ENCODE peak calls at places on chromosomes 6 and 20, in six cellular contexts. D is HepG2, J is WTC11, V is GM12878, P is K562, O is H1. A is an unnamed sample.

GRCh38 chr6:52253494-52253893 is 9.2 kb upstream of the IL17F start:
- DNase-seq in J (no peak), P (no peak), D (no peak), O (no peak), V (no peak), A (no peak)

GRCh38 chr6:3732345-3733141 is 19.0 kb downstream of the PXDC1 start:
- DNase-seq in P (peak), D (peak), V (no peak), O (no peak), J (peak), A (no peak)

GRCh38 chr6:137697267-137697938 is 169.7 kb upstream of the TNFAIP3 start:
- DNase-seq in V (no peak), J (peak), P (no peak), D (peak), O (no peak), A (no peak)

GRCh38 chr6:33441457-33441856 is 12.9 kb upstream of the ZBTB9 start:
- DNase-seq in O (no peak), J (no peak), P (no peak), D (no peak), V (no peak), A (no peak)

GRCh38 chr6:44410363-44410762 is 22.9 kb downstream of the CDC5L start:
- DNase-seq in P (no peak), J (no peak), D (no peak), V (no peak), O (no peak), A (no peak)

GRCh38 chr6:29631860-29632731 is 887 bp downstream of the GABBR1 start:
- DNase-seq in O (no peak), P (peak), J (peak), V (no peak), D (no peak), A (no peak)

GRCh38 chr6:39585641-39586040 is 139.6 kb downstream of the KIF6 start:
- DNase-seq in P (no peak), J (no peak), D (no peak), O (no peak), V (no peak), A (no peak)

GRCh38 chr6:142356271-142356938 is 54.6 kb downstream of the ADGRG6 start:
- DNase-seq in O (no peak), J (no peak), P (no peak), V (no peak), D (no peak), A (no peak)

GRCh38 chr20:31758521-31758920 is 19.4 kb downstream of the TPX2 start:
- DNase-seq in O (no peak), P (no peak), V (no peak), J (no peak), D (no peak), A (no peak)

GRCh38 chr6:157272866-157273755 is 50.2 kb downstream of the TMEM242 start:
- DNase-seq in V (no peak), P (peak), J (peak), O (no peak), D (peak), A (no peak)

GRCh38 chr6:46305833-46306232 is 135.1 kb upstream of the ENPP5 start:
- DNase-seq in P (no peak), O (no peak), D (no peak), V (no peak), J (no peak), A (no peak)

GRCh38 chr6:151679081-151679480 is 128.4 kb upstream of the ESR1 start:
- DNase-seq in O (no peak), D (no peak), J (no peak), V (no peak), P (no peak), A (no peak)

DNA sequence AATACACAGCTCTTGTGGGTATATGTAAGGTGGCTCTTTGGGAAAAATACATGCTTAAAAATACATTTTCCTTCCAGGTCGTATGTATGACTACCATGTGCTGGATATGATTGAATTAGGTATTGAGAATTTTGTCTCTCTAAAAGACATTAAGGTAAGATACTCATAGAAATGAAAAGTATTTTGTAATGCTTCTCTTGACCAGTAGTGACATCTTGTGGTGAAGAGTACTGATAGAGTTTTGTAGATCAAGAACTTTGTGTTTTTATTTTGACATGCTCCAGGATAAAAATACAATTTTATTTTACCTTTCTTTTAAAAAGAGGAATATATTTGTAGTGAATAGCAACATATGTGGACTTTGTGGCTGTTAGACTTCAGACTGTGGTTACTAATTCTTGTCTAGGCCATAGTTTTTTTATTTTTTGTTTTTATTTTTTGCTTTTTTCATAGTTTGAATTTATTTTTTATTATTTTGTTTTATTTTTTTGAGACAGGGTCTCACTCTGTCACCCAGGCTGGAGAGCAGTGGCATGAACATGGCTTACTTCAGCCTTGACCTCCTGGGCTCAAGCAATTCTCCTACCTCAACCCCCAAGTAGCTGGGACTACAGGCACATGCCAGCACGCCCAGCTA is 17.9 kb downstream of the RPF2 start:
- DNase-seq in V (no peak), O (no peak), J (no peak), D (peak), P (no peak), A (no peak)
- TF ChIP-seq ATF3 in V (no peak), O (no peak), J (no peak), D (no peak), P (no peak), A (no peak)

GRCh38 chr20:8860011-8860495 is 208.8 kb upstream of the PLCB4 start:
- DNase-seq in P (no peak), V (no peak), D (no peak), J (no peak), O (no peak), A (no peak)
- TF ChIP-seq ATF3 in P (no peak), V (no peak), D (no peak), J (no peak), O (no peak), A (no peak)

GRCh38 chr6:89302936-89303335 is 12.2 kb downstream of the GABRR2 start:
- DNase-seq in O (no peak), J (no peak), D (no peak), P (no peak), V (no peak), A (no peak)
- TF ChIP-seq ATF3 in O (no peak), J (no peak), D (no peak), P (no peak), V (no peak), A (no peak)

GRCh38 chr20:63537525-63538203 is 488 bp upstream of the PTK6 start:
- DNase-seq in O (peak), P (peak), V (peak), J (peak), D (peak), A (peak)
- TF ChIP-seq ATF3 in O (no peak), P (no peak), V (no peak), J (no peak), D (peak), A (no peak)

GRCh38 chr20:63060057-63060991 is 53.6 kb upstream of the BHLHE23 start:
- DNase-seq in D (no peak), P (no peak), V (no peak), O (no peak), J (peak), A (no peak)
- TF ChIP-seq ATF3 in D (no peak), P (no peak), V (no peak), O (no peak), J (no peak), A (no peak)

DNA sequence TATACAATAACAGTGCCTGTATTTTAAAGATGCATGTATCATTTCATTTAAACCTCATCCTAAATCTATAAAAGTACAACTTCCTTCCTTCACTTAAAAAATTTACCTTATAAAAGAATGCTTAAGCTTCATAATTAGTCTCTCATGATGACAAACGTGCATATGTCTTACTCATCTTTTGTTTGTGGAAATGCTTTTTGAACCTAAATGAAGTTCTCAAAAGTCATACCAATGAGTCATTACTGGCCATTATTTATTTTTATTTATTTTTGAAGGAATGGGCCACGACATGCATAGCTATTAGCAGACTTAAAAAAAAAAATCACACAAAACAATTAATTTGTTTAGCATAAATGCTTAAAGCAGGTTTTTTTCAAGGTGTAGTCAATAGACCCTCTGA is 3.7 kb downstream of the TFB1M start:
- DNase-seq in P (no peak), O (no peak), J (no peak), V (no peak), D (no peak), A (no peak)
- TF ChIP-seq ATF3 in P (no peak), O (no peak), J (no peak), V (no peak), D (no peak), A (no peak)

GRCh38 chr6:35647400-35647799 is 41.3 kb downstream of the FKBP5 start:
- DNase-seq in P (no peak), O (no peak), D (no peak), V (no peak), J (no peak), A (no peak)

GRCh38 chr6:35654883-35655282 is 33.8 kb downstream of the FKBP5 start:
- DNase-seq in D (no peak), J (no peak), O (no peak), P (no peak), V (no peak), A (no peak)

GRCh38 chr6:35651244-35651643 is 37.5 kb downstream of the FKBP5 start:
- DNase-seq in P (peak), V (no peak), J (no peak), D (no peak), O (no peak), A (no peak)

GRCh38 chr6:35648203-35648602 is 40.5 kb downstream of the FKBP5 start:
- DNase-seq in D (no peak), O (no peak), P (no peak), V (no peak), J (no peak), A (no peak)

GRCh38 chr6:35650015-35650414 is 38.7 kb downstream of the FKBP5 start:
- DNase-seq in J (no peak), O (no peak), D (no peak), P (no peak), V (no peak), A (no peak)
- TF ChIP-seq ATF3 in J (no peak), O (no peak), D (no peak), P (no peak), V (no peak), A (no peak)

GRCh38 chr20:33444797-33445560 is 1.4 kb upstream of the SNTA1 start:
- DNase-seq in J (peak), P (no peak), V (no peak), O (no peak), D (peak), A (no peak)
- TF ChIP-seq ATF3 in J (no peak), P (no peak), V (no peak), O (no peak), D (no peak), A (no peak)

GRCh38 chr20:45892828-45893500 is 1.8 kb downstream of the CTSA start:
- DNase-seq in J (no peak), D (no peak), P (no peak), V (no peak), O (no peak), A (no peak)
- TF ChIP-seq ATF3 in J (no peak), D (no peak), P (no peak), V (no peak), O (no peak), A (no peak)

DNA sequence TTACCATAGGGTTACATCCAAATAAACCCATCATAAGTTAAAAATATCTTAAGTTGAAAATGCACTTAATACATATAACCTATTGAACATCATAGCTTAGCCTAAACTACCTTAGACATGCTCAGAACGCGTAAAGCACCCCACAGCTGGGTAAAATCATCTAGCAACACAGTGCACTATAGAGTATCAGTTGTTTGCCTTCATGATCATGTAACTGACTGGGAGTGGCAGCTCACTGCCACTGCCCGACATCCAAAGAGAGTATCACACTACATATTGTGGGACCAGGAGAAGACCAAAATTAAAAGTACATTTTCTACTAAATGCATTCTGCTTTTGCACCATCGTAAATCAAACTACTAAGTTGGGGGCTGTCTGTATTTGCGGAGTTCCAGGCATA is 31.7 kb downstream of the THEMIS start:
- DNase-seq in V (no peak), P (no peak), D (no peak), J (no peak), O (no peak), A (no peak)
- TF ChIP-seq ATF3 in V (no peak), P (no peak), D (no peak), J (no peak), O (no peak), A (no peak)

A was measured in HCT116.